ENCODE peak calls at places on chromosome 14, in seven cellular contexts. K is stomach; P is tibial nerve; T is CD8-positive, alpha-beta T cell; M is NAMALWA; B is keratinocyte; W is NCI-H345. J is an unnamed sample.

GRCh38 chr14:69818760-69819191 is 21.7 kb upstream of the SLC10A1 start:
- DNase-seq in M (peak; percentile 79), K (no peak), P (no peak), W (peak; percentile 82), T (peak; percentile 6), B (no peak), J (peak; percentile 48)

GRCh38 chr14:23034498-23035302 is at the start of gene PSMB5:
- DNase-seq in B (peak; percentile 89), P (peak; percentile 79), W (no peak), K (peak; percentile 91), T (peak; percentile 79), M (peak; percentile 98), J (peak; percentile 94)

GRCh38 chr14:49954171-49954631 is 61.3 kb downstream of the ARF6 start:
- DNase-seq in M (no peak), T (no peak), P (no peak), B (no peak), W (no peak), K (no peak), J (no peak)

GRCh38 chr14:57692671-57693070 is 173.2 kb downstream of the SLC35F4 start:
- DNase-seq in M (peak; percentile 41), P (no peak), K (no peak), W (peak; percentile 18), B (peak; percentile 30), T (no peak), J (no peak)

GRCh38 chr14:78092040-78092439 is 78.1 kb upstream of the NRXN3 start:
- DNase-seq in M (no peak), T (no peak), K (no peak), B (no peak), W (no peak), P (no peak), J (no peak)

GRCh38 chr14:50944647-50945413 is 547 bp upstream of the PYGL start:
- DNase-seq in M (no peak), B (no peak), W (peak; percentile 61), T (no peak), P (peak; percentile 32), K (peak; percentile 50), J (peak; percentile 43)

GRCh38 chr14:102729268-102729667 is 48.0 kb upstream of the TRAF3 start:
- DNase-seq in B (no peak), K (no peak), P (no peak), M (no peak), W (no peak), T (no peak), J (no peak)

GRCh38 chr14:100303179-100303578 is 3.1 kb downstream of the SLC25A29 start:
- DNase-seq in W (no peak), T (no peak), M (peak; percentile 36), B (no peak), P (no peak), K (no peak), J (no peak)

GRCh38 chr14:22871962-22872832 is 657 bp downstream of the LRP10 start:
- DNase-seq in T (peak; percentile 47), M (peak; percentile 75), K (peak; percentile 90), B (no peak), P (peak; percentile 82), W (peak; percentile 82), J (peak; percentile 74)

GRCh38 chr14:75715926-75716780 is 55.1 kb downstream of the TTLL5 start:
- DNase-seq in W (no peak), K (no peak), P (no peak), M (no peak), B (no peak), T (no peak), J (no peak)

GRCh38 chr14:104930526-104931322 is 6.0 kb downstream of the PLD4 start:
- DNase-seq in K (no peak), M (no peak), P (peak; percentile 10), T (no peak), B (no peak), W (no peak), J (no peak)

GRCh38 chr14:93232159-93232558 is 25.1 kb downstream of the UBR7 start:
- DNase-seq in T (no peak), K (no peak), W (no peak), M (no peak), B (no peak), P (no peak), J (no peak)

GRCh38 chr14:64663174-64663573 is 41.0 kb upstream of the PLEKHG3 start:
- DNase-seq in W (no peak), K (no peak), P (no peak), T (no peak), M (no peak), B (no peak), J (no peak)

GRCh38 chr14:68506021-68506644 is 286.7 kb downstream of the ZFP36L1 start:
- DNase-seq in K (peak; percentile 67), T (no peak), P (no peak), W (no peak), B (no peak), M (peak; percentile 5), J (no peak)

GRCh38 chr14:94476018-94476417 is at the start of gene SERPINA9:
- DNase-seq in B (no peak), M (peak; percentile 46), K (no peak), P (no peak), T (no peak), W (no peak), J (no peak)

GRCh38 chr14:49051328-49052060 is 534.7 kb downstream of the RPS29 start:
- DNase-seq in M (no peak), W (no peak), B (no peak), K (no peak), T (no peak), P (no peak), J (no peak)

GRCh38 chr14:75303415-75303814 is 24.8 kb downstream of the FOS start:
- DNase-seq in P (peak; percentile 63), W (peak; percentile 70), T (no peak), K (peak; percentile 80), B (no peak), M (peak; percentile 69), J (no peak)

GRCh38 chr14:79018846-79019245 is 848.7 kb downstream of the NRXN3 start:
- DNase-seq in T (no peak), M (no peak), B (peak; percentile 50), K (no peak), W (no peak), P (no peak), J (no peak)

GRCh38 chr14:54627718-54628345 is 60.9 kb downstream of the SAMD4A start:
- DNase-seq in B (no peak), K (no peak), M (peak; percentile 1), W (no peak), T (no peak), P (no peak), J (peak; percentile 33)

GRCh38 chr14:50056457-50056856 is 59.9 kb downstream of the VCPKMT start:
- DNase-seq in M (no peak), T (no peak), W (no peak), B (no peak), P (no peak), K (no peak), J (no peak)

GRCh38 chr14:96584199-96584906 is 82.2 kb downstream of the PAPOLA start:
- DNase-seq in K (no peak), B (no peak), W (peak; percentile 59), M (peak; percentile 87), T (no peak), P (no peak), J (no peak)

GRCh38 chr14:36429692-36430091 is 90.3 kb downstream of the NKX2-1 start:
- DNase-seq in M (no peak), K (no peak), P (no peak), T (no peak), W (no peak), B (no peak), J (no peak)

GRCh38 chr14:32472512-32473472 is 143.7 kb downstream of the AKAP6 start:
- DNase-seq in W (no peak), B (no peak), K (no peak), M (no peak), T (no peak), P (no peak), J (peak; percentile 24)

GRCh38 chr14:52299692-52300278 is 14.3 kb upstream of the PTGER2 start:
- DNase-seq in M (peak; percentile 51), K (no peak), B (peak; percentile 13), P (no peak), W (peak; percentile 45), T (no peak), J (no peak)

GRCh38 chr14:104099096-104100041 is 13.9 kb downstream of the ASPG start:
- DNase-seq in K (no peak), W (no peak), T (no peak), M (no peak), B (no peak), P (no peak), J (no peak)

GRCh38 chr14:85534435-85534834 is 4.5 kb downstream of the FLRT2 start:
- DNase-seq in K (no peak), T (no peak), P (no peak), M (no peak), W (peak; percentile 47), B (no peak), J (no peak)

GRCh38 chr14:50333010-50333409 is 20.9 kb downstream of the DMAC2L start:
- DNase-seq in P (no peak), T (no peak), K (no peak), M (no peak), W (no peak), B (no peak), J (peak; percentile 66)

GRCh38 chr14:29220077-29220476 is 453.5 kb downstream of the FOXG1 start:
- DNase-seq in B (no peak), W (peak; percentile 92), M (no peak), K (no peak), P (no peak), T (no peak), J (no peak)

GRCh38 chr14:99687284-99688209 is 3.4 kb downstream of the CYP46A1 start:
- DNase-seq in K (no peak), T (no peak), M (peak; percentile 45), B (no peak), P (no peak), W (no peak), J (no peak)

GRCh38 chr14:57413849-57414248 is 23.5 kb downstream of the NAA30 start:
- DNase-seq in P (no peak), B (no peak), K (no peak), M (no peak), T (no peak), W (no peak), J (no peak)

GRCh38 chr14:61558271-61558670 is 137.0 kb upstream of the HIF1A start:
- DNase-seq in K (no peak), W (peak; percentile 98), M (no peak), T (no peak), P (no peak), B (no peak), J (no peak)

GRCh38 chr14:52913271-52913670 is 37.6 kb downstream of the FERMT2 start:
- DNase-seq in B (no peak), W (no peak), P (no peak), M (no peak), T (no peak), K (no peak), J (no peak)

GRCh38 chr14:68295316-68295816 is 475.8 kb downstream of the RAD51B start:
- DNase-seq in M (no peak), P (no peak), T (no peak), K (no peak), W (no peak), B (no peak), J (peak; percentile 41)

GRCh38 chr14:56150645-56151345 is 32.6 kb downstream of the PELI2 start:
- DNase-seq in K (no peak), T (no peak), W (no peak), B (no peak), P (no peak), M (peak; percentile 34), J (no peak)

GRCh38 chr14:35861204-35861868 is 35.2 kb downstream of the BRMS1L start:
- DNase-seq in B (no peak), K (no peak), M (peak; percentile 2), P (no peak), T (no peak), W (no peak), J (no peak)

GRCh38 chr14:68952544-68953535 is 26.3 kb downstream of the ACTN1 start:
- DNase-seq in B (no peak), T (no peak), P (no peak), W (no peak), K (no peak), M (no peak), J (peak; percentile 77)

GRCh38 chr14:76781648-76782051 is 20.4 kb downstream of the VASH1 start:
- DNase-seq in B (no peak), W (no peak), T (no peak), M (no peak), K (no peak), P (no peak), J (no peak)

J was measured in heart right ventricle.